ENCODE peak calls at places on chromosomes 1 and 21, in six cellular contexts. I is endodermal cell, L is A549, U is uterus, T is esophagus squamous epithelium, M is RWPE2. G is an unnamed sample.

GRCh38 chr1:28369518-28370219 is at the start of gene PHACTR4:
- DNase-seq in I (peak), L (peak), U (peak), T (peak), M (peak), G (peak)

GRCh38 chr1:12275370-12275769 is 45.5 kb downstream of the VPS13D start:
- DNase-seq in I (peak), L (peak), U (peak), T (no peak), M (no peak), G (no peak)

GRCh38 chr21:43297411-43297981 is 128.7 kb downstream of the CRYAA start:
- DNase-seq in I (no peak), L (no peak), U (no peak), T (no peak), M (peak), G (no peak)

GRCh38 chr1:151069103-151069486 is 1.5 kb upstream of the GABPB2 start:
- DNase-seq in I (no peak), L (no peak), U (no peak), T (no peak), M (no peak), G (no peak)

GRCh38 chr1:32946413-32946812 is 18.2 kb downstream of the RNF19B start:
- DNase-seq in I (no peak), L (no peak), U (no peak), T (no peak), M (no peak), G (no peak)

GRCh38 chr1:236206548-236206947 is 64.2 kb downstream of the GPR137B start:
- DNase-seq in I (peak), L (no peak), U (no peak), T (no peak), M (no peak), G (no peak)

GRCh38 chr1:207824691-207825090 is 72.8 kb downstream of the CD46 start:
- DNase-seq in I (no peak), L (no peak), U (peak), T (no peak), M (no peak), G (no peak)

GRCh38 chr1:110798691-110799256 is 74.2 kb upstream of the CD53 start:
- DNase-seq in I (no peak), L (no peak), U (no peak), T (no peak), M (no peak), G (peak)

GRCh38 chr1:46102769-46103476 is 29.5 kb downstream of the PIK3R3 start:
- DNase-seq in I (no peak), L (peak), U (no peak), T (no peak), M (no peak), G (no peak)

GRCh38 chr1:153246825-153247224 is 12.7 kb upstream of the LORICRIN start:
- DNase-seq in I (no peak), L (no peak), U (no peak), T (no peak), M (no peak), G (no peak)

GRCh38 chr1:153534226-153534932 is 1.4 kb downstream of the S100A6 start:
- DNase-seq in I (no peak), L (peak), U (no peak), T (no peak), M (no peak), G (no peak)

GRCh38 chr21:35229290-35229689 is 180.2 kb upstream of the RUNX1 start:
- DNase-seq in I (no peak), L (no peak), U (no peak), T (no peak), M (no peak), G (no peak)

GRCh38 chr1:181089017-181089776 is 697 bp downstream of the IER5 start:
- DNase-seq in I (no peak), L (no peak), U (peak), T (no peak), M (no peak), G (no peak)

GRCh38 chr1:2382621-2383361 is 8.6 kb downstream of the MORN1 start:
- DNase-seq in I (peak), L (peak), U (no peak), T (no peak), M (peak), G (no peak)

GRCh38 chr1:245298781-245299180 is 144.0 kb downstream of the KIF26B start:
- DNase-seq in I (no peak), L (no peak), U (no peak), T (no peak), M (no peak), G (peak)

GRCh38 chr1:167081594-167081993 is 8.6 kb downstream of the GPA33 start:
- DNase-seq in I (no peak), L (no peak), U (no peak), T (no peak), M (no peak), G (no peak)

GRCh38 chr1:33081554-33082305 is 777 bp downstream of the AZIN2 start:
- DNase-seq in I (peak), L (no peak), U (peak), T (no peak), M (no peak), G (no peak)

GRCh38 chr1:45846931-45847330 is 43.5 kb downstream of the MAST2 start:
- DNase-seq in I (no peak), L (no peak), U (no peak), T (no peak), M (no peak), G (no peak)

GRCh38 chr1:162868972-162869371 is 8.0 kb upstream of the CCDC190 start:
- DNase-seq in I (no peak), L (no peak), U (no peak), T (no peak), M (no peak), G (no peak)

GRCh38 chr1:59718989-59719360 is 95.8 kb upstream of the HOOK1 start:
- DNase-seq in I (no peak), L (no peak), U (no peak), T (no peak), M (no peak), G (no peak)

GRCh38 chr1:30348147-30348546 is 375.2 kb downstream of the MATN1 start:
- DNase-seq in I (no peak), L (no peak), U (no peak), T (no peak), M (no peak), G (no peak)

GRCh38 chr1:97834903-97835302 is 85.9 kb downstream of the DPYD start:
- DNase-seq in I (no peak), L (no peak), U (no peak), T (no peak), M (no peak), G (no peak)

GRCh38 chr1:198169704-198170103 is 12.9 kb downstream of the NEK7 start:
- DNase-seq in I (no peak), L (no peak), U (no peak), T (no peak), M (no peak), G (no peak)

GRCh38 chr21:27130152-27130551 is 163.3 kb upstream of the ADAMTS5 start:
- DNase-seq in I (no peak), L (no peak), U (no peak), T (no peak), M (no peak), G (no peak)

GRCh38 chr1:9887070-9887469 is 23.0 kb downstream of the CTNNBIP1 start:
- DNase-seq in I (no peak), L (no peak), U (no peak), T (no peak), M (no peak), G (no peak)
- H3K4me3 ChIP-seq in I (no peak), L (no peak), U (no peak), T (no peak), M (no peak), G (no peak)

GRCh38 chr1:76302711-76303347 is 228.3 kb downstream of the ST6GALNAC3 start:
- DNase-seq in I (no peak), L (no peak), U (no peak), T (no peak), M (no peak), G (no peak)
- TF ChIP-seq CTCF in I (no peak), L (no peak), U (no peak), T (no peak), M (no peak), G (no peak)

DNA sequence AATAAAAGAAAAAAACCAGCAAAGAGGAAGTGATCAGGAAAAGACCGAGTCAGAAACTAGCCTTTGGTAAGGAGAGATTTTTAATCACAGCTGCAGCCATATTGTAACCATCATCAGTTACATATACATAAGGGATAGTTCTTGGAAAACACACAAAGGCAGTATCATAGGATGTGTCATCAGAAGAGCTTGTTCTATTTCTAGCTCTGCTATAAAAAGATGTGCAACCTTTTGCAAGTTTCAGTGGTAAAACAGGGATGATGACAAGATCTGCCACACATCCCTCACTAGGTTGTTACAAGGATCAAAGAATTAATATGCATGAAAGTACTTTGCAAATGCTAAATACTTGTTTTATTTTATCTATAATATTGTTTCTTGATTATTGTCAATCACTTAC is 342.0 kb downstream of the VAV3 start:
- DNase-seq in I (no peak), L (no peak), U (no peak), T (no peak), M (no peak), G (no peak)
- H3K4me3 ChIP-seq in I (no peak), L (no peak), U (no peak), T (no peak), M (no peak), G (no peak)

GRCh38 chr1:37860346-37860666 is 914 bp upstream of the MTF1 start:
- DNase-seq in I (no peak), L (no peak), U (no peak), T (no peak), M (no peak), G (no peak)
- TF ChIP-seq CTCF in I (no peak), L (no peak), U (no peak), T (no peak), M (peak), G (no peak)

DNA sequence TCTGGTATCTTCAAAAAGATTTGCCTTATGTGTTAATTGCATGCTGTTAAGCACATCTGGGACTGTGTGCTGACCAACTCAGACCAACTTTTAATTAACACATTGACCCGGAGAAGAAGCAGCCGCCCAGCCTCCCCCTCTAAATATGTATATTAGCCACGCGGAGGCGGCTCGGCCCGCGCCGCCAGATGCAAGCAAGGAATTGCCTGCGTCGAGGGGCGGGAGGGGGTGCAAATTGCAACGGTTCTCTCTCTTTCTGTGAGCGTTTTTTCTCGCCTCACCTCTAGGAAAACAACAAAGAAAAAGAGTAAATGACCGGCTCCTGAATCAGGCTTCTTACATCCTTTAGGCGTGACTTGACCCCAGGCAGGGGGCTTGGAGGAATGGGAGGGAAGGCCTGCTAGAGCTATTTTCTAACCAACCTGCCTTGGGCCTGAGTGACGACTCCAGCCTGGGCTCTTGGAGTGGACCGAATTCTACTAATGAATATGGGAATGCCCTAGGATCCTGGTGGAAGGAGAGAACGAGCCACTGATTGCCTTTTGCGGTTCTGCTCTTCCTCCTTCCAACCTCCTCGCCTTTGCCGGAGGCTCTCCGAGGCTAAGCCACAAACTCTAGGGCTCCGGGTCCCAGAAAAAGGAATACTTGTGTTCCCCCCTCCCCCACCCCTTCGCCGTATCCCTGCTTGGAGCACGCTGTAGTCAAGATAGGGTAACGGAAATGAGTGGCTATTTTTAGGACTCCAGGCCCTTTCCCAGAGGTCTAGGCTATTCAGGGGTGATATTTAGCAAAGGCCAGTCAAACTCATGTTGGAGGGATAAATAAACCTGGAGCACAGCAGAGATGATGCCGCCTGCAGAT is 417.0 kb upstream of the ESRRG start:
- DNase-seq in I (peak), L (no peak), U (no peak), T (no peak), M (no peak), G (no peak)
- H3K4me3 ChIP-seq in I (peak), L (no peak), U (no peak), T (no peak), M (no peak), G (no peak)

GRCh38 chr21:45695086-45695485 is 51.6 kb downstream of the PCBP3 start:
- DNase-seq in I (peak), L (no peak), U (no peak), T (no peak), M (no peak), G (no peak)
- TF ChIP-seq CTCF in I (peak), L (no peak), U (no peak), T (no peak), M (peak), G (no peak)